ENCODE peak calls at places on chromosomes 6 and 20, in four cellular contexts. X, S, D and W are unnamed samples.

GRCh38 chr20:62927128-62927705 is 912 bp upstream of the DIDO1 start:
- DNase-seq in X (no peak), S (no peak), D (no peak), W (no peak)

GRCh38 chr6:129645371-129646139 is 64.4 kb downstream of the ARHGAP18 start:
- DNase-seq in X (peak; percentile 65), S (no peak), D (no peak), W (no peak)

GRCh38 chr6:130183271-130184222 is 39.2 kb downstream of the SAMD3 start:
- DNase-seq in X (no peak), S (no peak), D (no peak), W (no peak)

GRCh38 chr20:4488407-4489339 is 233.0 kb upstream of the PRND start:
- DNase-seq in X (no peak), S (no peak), D (no peak), W (peak; percentile 94)

GRCh38 chr6:84449220-84449619 is 221.8 kb upstream of the CEP162 start:
- DNase-seq in X (no peak), S (peak; percentile 18), D (no peak), W (no peak)

GRCh38 chr6:24154121-24154520 is 28.1 kb downstream of the NRSN1 start:
- DNase-seq in X (no peak), S (no peak), D (no peak), W (peak; percentile 60)

GRCh38 chr6:31597006-31597405 is 4.2 kb upstream of the NCR3 start:
- DNase-seq in X (peak; percentile 38), S (peak; percentile 40), D (peak; percentile 30), W (peak; percentile 48)

GRCh38 chr6:22145294-22145693 is 151.5 kb downstream of the PRL start:
- DNase-seq in X (no peak), S (no peak), D (no peak), W (no peak)

GRCh38 chr20:19968488-19969073 is 48.6 kb upstream of the NAA20 start:
- DNase-seq in X (no peak), S (no peak), D (peak; percentile 81), W (no peak)

GRCh38 chr20:584375-585301 is 25.5 kb downstream of the TCF15 start:
- DNase-seq in X (peak; percentile 43), S (no peak), D (peak; percentile 37), W (peak; percentile 27)

GRCh38 chr20:24634855-24635254 is 165.4 kb downstream of the SYNDIG1 start:
- DNase-seq in X (peak; percentile 29), S (peak; percentile 34), D (no peak), W (peak; percentile 95)

GRCh38 chr6:95364016-95364604 is 213.2 kb upstream of the MANEA start:
- DNase-seq in X (peak; percentile 8), S (peak; percentile 60), D (peak; percentile 43), W (peak; percentile 40)

GRCh38 chr6:155481215-155481614 is 25.6 kb upstream of the NOX3 start:
- DNase-seq in X (no peak), S (no peak), D (no peak), W (peak; percentile 71)

GRCh38 chr20:64048402-64049044 is 916 bp downstream of the SOX18 start:
- DNase-seq in X (no peak), S (peak; percentile 70), D (no peak), W (no peak)

GRCh38 chr6:36977470-36977941 is 8.5 kb downstream of the MTCH1 start:
- DNase-seq in X (no peak), S (peak; percentile 52), D (no peak), W (peak; percentile 46)

GRCh38 chr6:147080215-147080614 is 124.0 kb upstream of the STXBP5 start:
- DNase-seq in X (no peak), S (no peak), D (no peak), W (no peak)

GRCh38 chr6:152301806-152302568 is 335.2 kb downstream of the SYNE1 start:
- DNase-seq in X (peak; percentile 68), S (peak; percentile 92), D (peak; percentile 81), W (peak; percentile 97)

GRCh38 chr6:111260570-111261298 is 173.4 kb downstream of the SLC16A10 start:
- DNase-seq in X (no peak), S (no peak), D (no peak), W (peak; percentile 34)

GRCh38 chr6:16438677-16439615 is 200.6 kb downstream of the GMPR start:
- DNase-seq in X (no peak), S (no peak), D (no peak), W (peak; percentile 77)

GRCh38 chr6:14754636-14755513 is 491.0 kb upstream of the JARID2 start:
- DNase-seq in X (no peak), S (no peak), D (no peak), W (no peak)

GRCh38 chr6:7761047-7761446 is 35.1 kb downstream of the BMP6 start:
- DNase-seq in X (no peak), S (no peak), D (no peak), W (peak; percentile 81)

GRCh38 chr20:14712302-14712739 is 374.9 kb upstream of the FLRT3 start:
- DNase-seq in X (no peak), S (peak; percentile 41), D (no peak), W (peak; percentile 41)

GRCh38 chr6:10184408-10185187 is 230.3 kb downstream of the TFAP2A start:
- DNase-seq in X (no peak), S (no peak), D (no peak), W (no peak)

GRCh38 chr20:9348746-9349145 is 165.6 kb upstream of the LAMP5 start:
- DNase-seq in X (no peak), S (no peak), D (no peak), W (no peak)

GRCh38 chr20:8385247-8385646 is 253.2 kb downstream of the PLCB1 start:
- DNase-seq in X (no peak), S (peak; percentile 74), D (no peak), W (peak; percentile 55)

GRCh38 chr6:11632231-11632630 is 94.7 kb downstream of the TMEM170B start:
- DNase-seq in X (peak; percentile 24), S (no peak), D (no peak), W (peak; percentile 19)

GRCh38 chr6:121175827-121176226 is 158.5 kb downstream of the TBC1D32 start:
- DNase-seq in X (no peak), S (no peak), D (no peak), W (no peak)

GRCh38 chr6:2744206-2744771 is 6.4 kb downstream of the MYLK4 start:
- DNase-seq in X (no peak), S (no peak), D (no peak), W (peak; percentile 19)

GRCh38 chr6:144190593-144190992 is 40.3 kb downstream of the STX11 start:
- DNase-seq in X (no peak), S (no peak), D (no peak), W (peak; percentile 80)

GRCh38 chr6:122042851-122043250 is 356.6 kb upstream of the HSF2 start:
- DNase-seq in X (no peak), S (no peak), D (no peak), W (peak; percentile 31)

GRCh38 chr20:49888341-49889244 is 26.7 kb downstream of the SPATA2 start:
- DNase-seq in X (peak; percentile 21), S (peak; percentile 85), D (peak; percentile 21), W (peak; percentile 59)

GRCh38 chr6:155201461-155202226 is 62.2 kb upstream of the CLDN20 start:
- DNase-seq in X (peak; percentile 28), S (no peak), D (no peak), W (peak; percentile 62)

GRCh38 chr6:72559067-72559466 is 62.8 kb upstream of the KCNQ5 start:
- DNase-seq in X (no peak), S (no peak), D (no peak), W (no peak)

GRCh38 chr6:71724456-71725180 is 161.7 kb upstream of the RIMS1 start:
- DNase-seq in X (no peak), S (no peak), D (no peak), W (peak; percentile 10)

GRCh38 chr6:111600588-111601440 is 4.9 kb downstream of the TRAF3IP2 start:
- DNase-seq in X (no peak), S (no peak), D (no peak), W (peak; percentile 76)

GRCh38 chr6:148979006-148979901 is 232.4 kb downstream of the UST start:
- DNase-seq in X (no peak), S (no peak), D (no peak), W (peak; percentile 15)

GRCh38 chr6:45574885-45575284 is 197.2 kb upstream of the SUPT3H start:
- DNase-seq in X (no peak), S (no peak), D (no peak), W (no peak)

GRCh38 chr6:45572833-45573232 is 195.1 kb upstream of the SUPT3H start:
- DNase-seq in X (no peak), S (no peak), D (no peak), W (no peak)

GRCh38 chr6:45574013-45574412 is 196.3 kb upstream of the SUPT3H start:
- DNase-seq in X (no peak), S (no peak), D (no peak), W (no peak)

GRCh38 chr6:45576648-45577624 is 199.2 kb upstream of the SUPT3H start:
- DNase-seq in X (no peak), S (no peak), D (no peak), W (no peak)

GRCh38 chr6:45577836-45578504 is 200.2 kb upstream of the SUPT3H start:
- DNase-seq in X (no peak), S (no peak), D (no peak), W (peak; percentile 39)
- TF ChIP-seq EZH2phosphoT487 in X (no peak), S (no peak), D (no peak), W (no peak)

DNA sequence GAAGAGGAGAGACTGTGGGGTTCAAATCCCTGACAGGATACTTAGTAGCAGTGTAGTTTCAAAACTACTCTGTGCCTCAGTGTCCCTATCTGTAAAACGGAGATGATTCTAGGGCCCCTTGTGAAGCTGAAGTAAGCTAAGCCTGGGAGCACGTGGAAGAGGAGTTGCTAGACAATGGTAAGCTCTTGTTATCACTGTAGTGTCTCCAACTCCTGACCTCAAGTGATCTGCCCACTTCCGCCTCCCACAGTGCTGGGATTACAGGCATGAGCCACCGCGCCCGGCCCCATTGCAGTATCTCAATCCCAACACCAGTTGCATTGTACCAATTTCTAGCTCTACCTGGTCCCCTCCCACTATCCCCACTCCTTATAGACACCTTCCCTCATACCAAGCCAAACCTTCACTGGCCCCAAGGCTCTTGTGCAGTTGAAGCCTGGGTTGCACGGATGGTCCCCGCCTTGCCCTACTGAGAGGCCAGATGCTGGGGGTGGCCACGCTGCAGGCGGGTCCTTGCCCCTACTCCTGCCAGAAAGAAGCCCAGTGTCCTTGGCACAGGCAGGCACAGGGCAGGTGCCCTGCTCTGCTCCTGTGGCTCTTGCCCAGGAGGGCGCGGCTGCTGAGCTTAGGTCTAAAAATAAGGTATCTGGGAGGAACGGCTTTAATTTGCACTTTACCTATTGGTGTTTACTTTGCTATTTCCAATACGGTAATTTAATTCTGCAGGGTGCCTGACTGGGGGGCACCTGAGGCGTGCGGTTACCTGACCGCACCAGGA is 118.1 kb downstream of the VEGFA start:
- DNase-seq in X (no peak), S (no peak), D (no peak), W (no peak)
- TF ChIP-seq EZH2phosphoT487 in X (no peak), S (no peak), D (no peak), W (no peak)

GRCh38 chr6:138089325-138089724 is 17.9 kb downstream of the PERP start:
- DNase-seq in X (no peak), S (no peak), D (no peak), W (no peak)
- TF ChIP-seq EZH2phosphoT487 in X (no peak), S (no peak), D (no peak), W (no peak)

GRCh38 chr6:113529879-113530278 is 327.3 kb upstream of the MARCKS start:
- DNase-seq in X (no peak), S (no peak), D (no peak), W (no peak)

GRCh38 chr6:113526553-113526952 is 330.6 kb upstream of the MARCKS start:
- DNase-seq in X (no peak), S (no peak), D (no peak), W (peak; percentile 33)

GRCh38 chr6:113526995-113527394 is 330.1 kb upstream of the MARCKS start:
- DNase-seq in X (no peak), S (no peak), D (no peak), W (no peak)

GRCh38 chr6:113529191-113529590 is 328.0 kb upstream of the MARCKS start:
- DNase-seq in X (no peak), S (no peak), D (no peak), W (peak; percentile 55)

GRCh38 chr6:113530769-113531168 is 326.4 kb upstream of the MARCKS start:
- DNase-seq in X (no peak), S (no peak), D (no peak), W (peak; percentile 89)
- TF ChIP-seq EZH2phosphoT487 in X (no peak), S (no peak), D (no peak), W (no peak)